ENCODE peak calls at places on chromosomes 1 and 21, in eight cellular contexts. G, P, B, X, Q, V, L and S are unnamed samples.
A peak's percentile ranks its signal among the peaks of the same experiment; 100 is the strongest.

GRCh38 chr1:225652726-225653462 is at the start of gene ENAH:
- DNase-seq in G (peak; percentile 90), P (peak; percentile 84), B (no peak), X (peak; percentile 93), Q (peak; percentile 43), V (peak; percentile 72), L (peak; percentile 81), S (peak; percentile 73)

GRCh38 chr1:156865865-156866678 is 5.4 kb downstream of the NTRK1 start:
- DNase-seq in G (no peak), P (no peak), B (no peak), X (no peak), Q (no peak), V (no peak), L (no peak), S (no peak)

GRCh38 chr21:32771134-32771523 is 426 bp downstream of the PAXBP1 start:
- DNase-seq in G (peak; percentile 74), P (peak; percentile 58), B (no peak), X (peak; percentile 86), Q (peak; percentile 51), V (peak; percentile 42), L (peak; percentile 57), S (no peak)

GRCh38 chr1:6276765-6277555 is 16.1 kb upstream of the GPR153 start:
- DNase-seq in G (no peak), P (no peak), B (no peak), X (no peak), Q (no peak), V (no peak), L (no peak), S (no peak)

GRCh38 chr1:24558902-24559791 is 3.3 kb downstream of the NCMAP start:
- DNase-seq in G (peak; percentile 75), P (peak; percentile 75), B (no peak), X (peak; percentile 57), Q (peak; percentile 82), V (peak; percentile 49), L (peak; percentile 58), S (peak; percentile 45)

GRCh38 chr1:241531195-241532172 is 694 bp upstream of the KMO start:
- DNase-seq in G (no peak), P (no peak), B (no peak), X (peak; percentile 84), Q (no peak), V (no peak), L (no peak), S (no peak)

GRCh38 chr1:105485207-105485606 is 1571.3 kb upstream of the PRMT6 start:
- DNase-seq in G (no peak), P (no peak), B (no peak), X (peak; percentile 77), Q (peak; percentile 86), V (no peak), L (no peak), S (no peak)

GRCh38 chr1:206464456-206464964 is 5.8 kb upstream of the IKBKE start:
- DNase-seq in G (no peak), P (no peak), B (no peak), X (peak; percentile 98), Q (peak; percentile 83), V (no peak), L (no peak), S (no peak)

GRCh38 chr21:45135868-45136267 is 61.5 kb downstream of the ADARB1 start:
- DNase-seq in G (no peak), P (no peak), B (no peak), X (peak; percentile 26), Q (no peak), V (no peak), L (no peak), S (no peak)

GRCh38 chr1:152917794-152918193 is 9.4 kb downstream of the IVL start:
- DNase-seq in G (no peak), P (no peak), B (no peak), X (peak; percentile 20), Q (no peak), V (no peak), L (no peak), S (no peak)

GRCh38 chr1:167791281-167792209 is 69.8 kb downstream of the MPZL1 start:
- DNase-seq in G (peak; percentile 38), P (peak; percentile 29), B (no peak), X (peak; percentile 98), Q (peak; percentile 45), V (peak; percentile 40), L (no peak), S (no peak)

GRCh38 chr1:220962031-220962751 is 82.9 kb downstream of the HLX start:
- DNase-seq in G (no peak), P (no peak), B (no peak), X (peak; percentile 96), Q (peak; percentile 66), V (no peak), L (no peak), S (no peak)

GRCh38 chr1:99850458-99850974 is 355 bp downstream of the AGL start:
- DNase-seq in G (no peak), P (no peak), B (no peak), X (peak; percentile 38), Q (no peak), V (no peak), L (no peak), S (no peak)

GRCh38 chr1:84402060-84402459 is 3.8 kb downstream of the DNASE2B start:
- DNase-seq in G (no peak), P (no peak), B (no peak), X (peak; percentile 66), Q (no peak), V (no peak), L (no peak), S (no peak)

GRCh38 chr1:204453141-204453772 is 41.3 kb downstream of the PIK3C2B start:
- DNase-seq in G (no peak), P (peak; percentile 46), B (peak; percentile 46), X (no peak), Q (no peak), V (no peak), L (no peak), S (no peak)

GRCh38 chr21:21196087-21196486 is 197.9 kb downstream of the NCAM2 start:
- DNase-seq in G (no peak), P (no peak), B (no peak), X (no peak), Q (peak; percentile 27), V (no peak), L (no peak), S (no peak)

GRCh38 chr1:201166964-201167624 is 12.8 kb upstream of the TMEM9 start:
- DNase-seq in G (no peak), P (peak; percentile 58), B (no peak), X (no peak), Q (no peak), V (no peak), L (peak; percentile 30), S (no peak)

GRCh38 chr1:209368864-209369598 is 214.5 kb upstream of the CAMK1G start:
- DNase-seq in G (no peak), P (no peak), B (no peak), X (peak; percentile 84), Q (peak; percentile 78), V (no peak), L (no peak), S (no peak)

GRCh38 chr1:54117815-54118563 is 34.8 kb downstream of the CDCP2 start:
- DNase-seq in G (no peak), P (no peak), B (no peak), X (peak; percentile 51), Q (no peak), V (no peak), L (no peak), S (peak; percentile 48)

GRCh38 chr1:247330548-247331171 is 1.0 kb downstream of the ZNF496 start:
- DNase-seq in G (no peak), P (no peak), B (no peak), X (no peak), Q (no peak), V (no peak), L (no peak), S (no peak)

GRCh38 chr1:228667224-228667623 is 68.1 kb upstream of the RHOU start:
- DNase-seq in G (no peak), P (no peak), B (no peak), X (no peak), Q (no peak), V (no peak), L (no peak), S (no peak)

GRCh38 chr1:243507672-243508302 is 251.9 kb downstream of the SDCCAG8 start:
- DNase-seq in G (no peak), P (no peak), B (no peak), X (no peak), Q (no peak), V (no peak), L (no peak), S (no peak)
- H3K27ac ChIP-seq in G (no peak overlapping the region), P (no peak overlapping the region), B (no peak overlapping the region), X (no peak overlapping the region), Q (no peak overlapping the region), V (no peak overlapping the region), L (no peak overlapping the region), S (peak overlapping the region; percentile 85)

DNA sequence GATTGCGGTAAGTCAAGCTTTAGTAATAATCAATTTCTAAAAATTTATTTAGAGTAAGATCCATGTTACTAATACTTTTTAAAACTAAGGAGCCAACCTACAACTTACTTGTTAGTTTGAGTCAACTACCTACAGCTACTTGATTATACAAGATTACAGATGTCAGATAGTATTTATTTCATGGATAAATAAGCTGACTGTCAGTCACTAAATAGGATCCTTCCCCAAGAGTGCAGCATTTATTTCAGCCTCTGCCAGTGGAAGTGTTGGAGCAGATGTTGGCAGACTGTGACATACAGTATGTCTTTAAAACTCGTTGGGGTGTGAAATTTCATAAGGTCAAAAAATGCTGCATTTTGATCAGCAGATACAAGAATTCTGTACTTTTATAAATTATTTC is 156.3 kb downstream of the AKT3 start:
- DNase-seq in G (no peak), P (no peak), B (no peak), X (no peak), Q (no peak), V (no peak), L (no peak), S (no peak)
- H3K27ac ChIP-seq in G (no peak overlapping the region), P (no peak overlapping the region), B (no peak overlapping the region), X (no peak overlapping the region), Q (no peak overlapping the region), V (no peak overlapping the region), L (no peak overlapping the region), S (no peak overlapping the region)

GRCh38 chr1:41329662-41330587 is 31.3 kb upstream of the FOXO6 start:
- DNase-seq in G (no peak), P (no peak), B (no peak), X (no peak), Q (no peak), V (peak; percentile 11), L (no peak), S (no peak)
- H3K27ac ChIP-seq in G (no peak overlapping the region), P (no peak overlapping the region), B (no peak overlapping the region), X (no peak overlapping the region), Q (no peak overlapping the region), V (no peak overlapping the region), L (no peak overlapping the region), S (no peak overlapping the region)

DNA sequence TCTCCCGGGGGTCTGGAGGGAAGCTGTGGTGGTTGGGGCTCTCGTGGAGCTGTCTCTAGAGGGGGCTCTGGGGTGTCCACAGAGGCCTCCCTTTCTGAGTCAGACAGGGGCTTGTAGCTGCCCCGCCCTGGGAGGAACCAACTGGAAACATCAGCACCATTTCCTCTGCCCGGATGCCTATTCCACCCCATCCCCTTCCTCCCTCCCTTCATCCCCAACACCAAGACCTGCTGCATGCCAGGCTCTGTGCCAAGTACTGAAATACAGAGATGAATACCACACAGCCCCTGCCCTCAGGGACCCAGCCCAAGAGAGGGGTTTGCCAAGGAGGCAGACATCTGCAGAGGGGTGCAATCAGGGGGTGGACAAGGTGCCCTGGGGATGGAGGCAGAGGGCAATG is 125.6 kb upstream of the ADAR start:
- DNase-seq in G (no peak), P (no peak), B (no peak), X (no peak), Q (no peak), V (no peak), L (no peak), S (no peak)
- H3K27ac ChIP-seq in G (no peak overlapping the region), P (no peak overlapping the region), B (no peak overlapping the region), X (no peak overlapping the region), Q (no peak overlapping the region), V (no peak overlapping the region), L (no peak overlapping the region), S (no peak overlapping the region)